ENCODE peak calls at places on chromosomes 4 and X, in ten cellular contexts. One of them, this sample, is unnamed.

GRCh38 chr4:37816006-37816405 is 10.5 kb upstream of the PGM2 start:
- DNase-seq in body of pancreas: no peak
- DNase-seq in stomach: no peak
- DNase-seq in esophagus muscularis mucosa: peak; percentile 34
- DNase-seq in heart left ventricle: no peak
- DNase-seq in fibroblast of lung: no peak
- DNase-seq in esophagus squamous epithelium: no peak
- DNase-seq in endodermal cell: no peak
- DNase-seq in GM23338: no peak
- DNase-seq in sigmoid colon: no peak
- DNase-seq in this sample: no peak

GRCh38 chr4:39970559-39971270 is 7.0 kb downstream of the PDS5A start:
- DNase-seq in body of pancreas: no peak
- DNase-seq in stomach: no peak
- DNase-seq in esophagus muscularis mucosa: no peak
- DNase-seq in heart left ventricle: no peak
- DNase-seq in fibroblast of lung: peak; percentile 82
- DNase-seq in esophagus squamous epithelium: no peak
- DNase-seq in endodermal cell: peak; percentile 78
- DNase-seq in GM23338: peak; percentile 55
- DNase-seq in sigmoid colon: no peak
- DNase-seq in this sample: peak; percentile 47

GRCh38 chr4:75708218-75708691 is 16.1 kb upstream of the USO1 start:
- DNase-seq in body of pancreas: no peak
- DNase-seq in stomach: no peak
- DNase-seq in esophagus muscularis mucosa: no peak
- DNase-seq in heart left ventricle: no peak
- DNase-seq in fibroblast of lung: no peak
- DNase-seq in esophagus squamous epithelium: no peak
- DNase-seq in endodermal cell: peak; percentile 72
- DNase-seq in GM23338: peak; percentile 69
- DNase-seq in sigmoid colon: no peak
- DNase-seq in this sample: no peak

GRCh38 chr4:16120720-16121119 is 36.9 kb upstream of the PROM1 start:
- DNase-seq in body of pancreas: no peak
- DNase-seq in stomach: no peak
- DNase-seq in esophagus muscularis mucosa: no peak
- DNase-seq in heart left ventricle: no peak
- DNase-seq in fibroblast of lung: no peak
- DNase-seq in esophagus squamous epithelium: no peak
- DNase-seq in endodermal cell: peak; percentile 62
- DNase-seq in GM23338: peak; percentile 47
- DNase-seq in sigmoid colon: no peak
- DNase-seq in this sample: no peak

GRCh38 chrX:70825366-70825765 is 83.1 kb downstream of the TEX11 start:
- DNase-seq in body of pancreas: no peak
- DNase-seq in stomach: no peak
- DNase-seq in esophagus muscularis mucosa: no peak
- DNase-seq in heart left ventricle: no peak
- DNase-seq in fibroblast of lung: no peak
- DNase-seq in esophagus squamous epithelium: no peak
- DNase-seq in endodermal cell: no peak
- DNase-seq in GM23338: no peak
- DNase-seq in sigmoid colon: no peak
- DNase-seq in this sample: no peak

GRCh38 chrX:132786217-132786616 is 172.2 kb downstream of the HS6ST2 start:
- DNase-seq in body of pancreas: no peak
- DNase-seq in stomach: no peak
- DNase-seq in esophagus muscularis mucosa: no peak
- DNase-seq in heart left ventricle: no peak
- DNase-seq in fibroblast of lung: peak; percentile 48
- DNase-seq in esophagus squamous epithelium: no peak
- DNase-seq in endodermal cell: no peak
- DNase-seq in GM23338: no peak
- DNase-seq in sigmoid colon: no peak
- DNase-seq in this sample: no peak

GRCh38 chr4:165301833-165302232 is 25.6 kb upstream of the MSMO1 start:
- DNase-seq in body of pancreas: no peak
- DNase-seq in stomach: no peak
- DNase-seq in esophagus muscularis mucosa: no peak
- DNase-seq in heart left ventricle: no peak
- DNase-seq in fibroblast of lung: peak; percentile 28
- DNase-seq in esophagus squamous epithelium: no peak
- DNase-seq in endodermal cell: no peak
- DNase-seq in GM23338: no peak
- DNase-seq in sigmoid colon: no peak
- DNase-seq in this sample: no peak

GRCh38 chr4:185774815-185775684 is 36.9 kb downstream of the SORBS2 start:
- DNase-seq in body of pancreas: peak; percentile 67
- DNase-seq in stomach: peak; percentile 42
- DNase-seq in esophagus muscularis mucosa: no peak
- DNase-seq in heart left ventricle: no peak
- DNase-seq in fibroblast of lung: peak; percentile 94
- DNase-seq in esophagus squamous epithelium: no peak
- DNase-seq in endodermal cell: no peak
- DNase-seq in GM23338: peak; percentile 28
- DNase-seq in sigmoid colon: no peak
- DNase-seq in this sample: peak; percentile 64

GRCh38 chr4:82776925-82777542 is 21.6 kb downstream of the SCD5 start:
- DNase-seq in body of pancreas: no peak
- DNase-seq in stomach: no peak
- DNase-seq in esophagus muscularis mucosa: no peak
- DNase-seq in heart left ventricle: no peak
- DNase-seq in fibroblast of lung: peak; percentile 88
- DNase-seq in esophagus squamous epithelium: no peak
- DNase-seq in endodermal cell: peak; percentile 24
- DNase-seq in GM23338: no peak
- DNase-seq in sigmoid colon: no peak
- DNase-seq in this sample: no peak

GRCh38 chrX:105328773-105329172 is 108.3 kb upstream of the TEX13A start:
- DNase-seq in body of pancreas: no peak
- DNase-seq in stomach: no peak
- DNase-seq in esophagus muscularis mucosa: no peak
- DNase-seq in heart left ventricle: no peak
- DNase-seq in fibroblast of lung: no peak
- DNase-seq in esophagus squamous epithelium: no peak
- DNase-seq in endodermal cell: no peak
- DNase-seq in GM23338: no peak
- DNase-seq in sigmoid colon: no peak
- DNase-seq in this sample: no peak

GRCh38 chr4:1767770-1768366 is 25.2 kb upstream of the FGFR3 start:
- DNase-seq in body of pancreas: peak; percentile 65
- DNase-seq in stomach: peak; percentile 47
- DNase-seq in esophagus muscularis mucosa: no peak
- DNase-seq in heart left ventricle: no peak
- DNase-seq in fibroblast of lung: peak; percentile 20
- DNase-seq in esophagus squamous epithelium: no peak
- DNase-seq in endodermal cell: peak; percentile 94
- DNase-seq in GM23338: peak; percentile 91
- DNase-seq in sigmoid colon: no peak
- DNase-seq in this sample: no peak

GRCh38 chrX:13007519-13008188 is 32.7 kb downstream of the TMSB4X start:
- DNase-seq in body of pancreas: no peak
- DNase-seq in stomach: no peak
- DNase-seq in esophagus muscularis mucosa: no peak
- DNase-seq in heart left ventricle: no peak
- DNase-seq in fibroblast of lung: peak; percentile 69
- DNase-seq in esophagus squamous epithelium: no peak
- DNase-seq in endodermal cell: no peak
- DNase-seq in GM23338: no peak
- DNase-seq in sigmoid colon: no peak
- DNase-seq in this sample: no peak

GRCh38 chr4:119264743-119265142 is 52.2 kb downstream of the USP53 start:
- DNase-seq in body of pancreas: no peak
- DNase-seq in stomach: no peak
- DNase-seq in esophagus muscularis mucosa: no peak
- DNase-seq in heart left ventricle: no peak
- DNase-seq in fibroblast of lung: no peak
- DNase-seq in esophagus squamous epithelium: no peak
- DNase-seq in endodermal cell: no peak
- DNase-seq in GM23338: no peak
- DNase-seq in sigmoid colon: no peak
- DNase-seq in this sample: no peak
- H3K36me3 ChIP-seq in body of pancreas: peaks cover 3% of the 10 kb centered on the region
- H3K36me3 ChIP-seq in stomach: peaks cover 90% of the 10 kb centered on the region
- H3K36me3 ChIP-seq in esophagus muscularis mucosa: peaks cover 30% of the 10 kb centered on the region
- H3K36me3 ChIP-seq in heart left ventricle: no peaks in the 10 kb centered on the region
- H3K36me3 ChIP-seq in fibroblast of lung: peaks cover 3% of the 10 kb centered on the region
- H3K36me3 ChIP-seq in esophagus squamous epithelium: peaks cover 90% of the 10 kb centered on the region
- H3K36me3 ChIP-seq in endodermal cell: peaks cover 89% of the 10 kb centered on the region
- H3K36me3 ChIP-seq in GM23338: no peaks in the 10 kb centered on the region
- H3K36me3 ChIP-seq in sigmoid colon: peaks cover 8% of the 10 kb centered on the region
- H3K36me3 ChIP-seq in this sample: peaks cover 11% of the 10 kb centered on the region

DNA sequence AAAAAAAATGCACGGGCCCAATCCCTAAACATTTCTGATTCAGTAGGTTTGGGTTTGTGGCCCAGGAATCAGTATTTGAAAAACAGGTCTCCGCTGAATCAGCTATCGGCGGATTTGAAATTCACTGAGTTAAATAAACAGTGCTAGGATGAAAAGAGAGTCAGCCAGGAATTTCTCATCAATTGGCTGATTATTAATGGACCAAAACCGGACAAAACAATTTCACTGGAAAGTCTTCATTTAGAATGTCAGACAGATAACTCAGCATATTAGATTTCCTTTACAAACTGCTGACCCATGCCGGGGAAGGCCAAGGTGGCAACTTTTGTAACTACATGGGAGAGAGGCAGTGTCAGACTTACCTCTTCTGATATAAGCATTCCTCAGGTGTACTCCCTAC is 99.4 kb upstream of the LSM6 start:
- DNase-seq in body of pancreas: no peak
- DNase-seq in stomach: no peak
- DNase-seq in esophagus muscularis mucosa: no peak
- DNase-seq in heart left ventricle: no peak
- DNase-seq in fibroblast of lung: no peak
- DNase-seq in esophagus squamous epithelium: no peak
- DNase-seq in endodermal cell: no peak
- DNase-seq in GM23338: no peak
- DNase-seq in sigmoid colon: no peak
- DNase-seq in this sample: no peak
- H3K27ac ChIP-seq in body of pancreas: no peak overlapping the region
- H3K27ac ChIP-seq in stomach: no peak overlapping the region
- H3K27ac ChIP-seq in esophagus muscularis mucosa: no peak overlapping the region
- H3K27ac ChIP-seq in heart left ventricle: no peak overlapping the region
- H3K27ac ChIP-seq in fibroblast of lung: no peak overlapping the region
- H3K27ac ChIP-seq in esophagus squamous epithelium: no peak overlapping the region
- H3K27ac ChIP-seq in endodermal cell: no peak overlapping the region
- H3K27ac ChIP-seq in GM23338: no peak overlapping the region
- H3K27ac ChIP-seq in sigmoid colon: no peak overlapping the region
- H3K27ac ChIP-seq in this sample: no peak overlapping the region

DNA sequence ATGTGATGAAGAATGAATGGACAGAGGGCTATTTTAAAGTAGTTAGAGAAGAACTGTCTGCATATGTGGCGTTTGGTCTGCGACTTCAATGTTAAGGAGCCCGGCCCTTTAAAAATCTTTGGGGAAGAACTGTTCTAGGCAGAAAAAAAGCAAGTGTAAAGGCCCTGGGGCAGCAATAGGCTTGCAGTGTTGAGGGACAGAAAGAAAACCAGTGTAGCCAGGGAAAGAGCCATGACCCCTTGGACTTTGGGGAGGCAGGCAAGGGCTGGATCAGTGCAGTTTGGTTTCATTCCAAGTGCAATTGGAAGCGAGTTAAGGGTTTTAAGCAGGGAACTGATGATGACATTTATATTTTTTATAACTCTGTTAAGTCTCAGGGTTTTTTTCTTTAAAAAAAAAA is 7.9 kb downstream of the GLA start:
- DNase-seq in body of pancreas: no peak
- DNase-seq in stomach: no peak
- DNase-seq in esophagus muscularis mucosa: no peak
- DNase-seq in heart left ventricle: no peak
- DNase-seq in fibroblast of lung: no peak
- DNase-seq in esophagus squamous epithelium: no peak
- DNase-seq in endodermal cell: no peak
- DNase-seq in GM23338: no peak
- DNase-seq in sigmoid colon: no peak
- DNase-seq in this sample: no peak
- H3K36me3 ChIP-seq in body of pancreas: no peaks in the 10 kb centered on the region
- H3K36me3 ChIP-seq in stomach: peaks cover 24% of the 10 kb centered on the region
- H3K36me3 ChIP-seq in esophagus muscularis mucosa: peaks cover 3% of the 10 kb centered on the region
- H3K36me3 ChIP-seq in heart left ventricle: no peaks in the 10 kb centered on the region
- H3K36me3 ChIP-seq in fibroblast of lung: no peaks in the 10 kb centered on the region
- H3K36me3 ChIP-seq in esophagus squamous epithelium: peaks cover 29% of the 10 kb centered on the region
- H3K36me3 ChIP-seq in endodermal cell: peaks cover 39% of the 10 kb centered on the region
- H3K36me3 ChIP-seq in GM23338: peaks cover 13% of the 10 kb centered on the region
- H3K36me3 ChIP-seq in sigmoid colon: no peaks in the 10 kb centered on the region
- H3K36me3 ChIP-seq in this sample: peaks cover 45% of the 10 kb centered on the region

GRCh38 chr4:139859876-139860275 is 194.3 kb downstream of the MGST2 start:
- DNase-seq in body of pancreas: no peak
- DNase-seq in stomach: no peak
- DNase-seq in esophagus muscularis mucosa: no peak
- DNase-seq in heart left ventricle: no peak
- DNase-seq in fibroblast of lung: no peak
- DNase-seq in esophagus squamous epithelium: no peak
- DNase-seq in endodermal cell: no peak
- DNase-seq in GM23338: no peak
- DNase-seq in sigmoid colon: no peak
- DNase-seq in this sample: no peak
- H3K27ac ChIP-seq in body of pancreas: no peak overlapping the region
- H3K27ac ChIP-seq in stomach: no peak overlapping the region
- H3K27ac ChIP-seq in esophagus muscularis mucosa: no peak overlapping the region
- H3K27ac ChIP-seq in heart left ventricle: no peak overlapping the region
- H3K27ac ChIP-seq in fibroblast of lung: no peak overlapping the region
- H3K27ac ChIP-seq in esophagus squamous epithelium: no peak overlapping the region
- H3K27ac ChIP-seq in endodermal cell: no peak overlapping the region
- H3K27ac ChIP-seq in GM23338: no peak overlapping the region
- H3K27ac ChIP-seq in sigmoid colon: no peak overlapping the region
- H3K27ac ChIP-seq in this sample: no peak overlapping the region

GRCh38 chrX:115547448-115547847 is 13.5 kb upstream of the PLS3 start:
- DNase-seq in body of pancreas: no peak
- DNase-seq in stomach: no peak
- DNase-seq in esophagus muscularis mucosa: no peak
- DNase-seq in heart left ventricle: no peak
- DNase-seq in fibroblast of lung: no peak
- DNase-seq in esophagus squamous epithelium: no peak
- DNase-seq in endodermal cell: peak; percentile 69
- DNase-seq in GM23338: peak; percentile 45
- DNase-seq in sigmoid colon: no peak
- DNase-seq in this sample: no peak

GRCh38 chrX:115549008-115549407 is 12.0 kb upstream of the PLS3 start:
- DNase-seq in body of pancreas: no peak
- DNase-seq in stomach: no peak
- DNase-seq in esophagus muscularis mucosa: no peak
- DNase-seq in heart left ventricle: no peak
- DNase-seq in fibroblast of lung: no peak
- DNase-seq in esophagus squamous epithelium: no peak
- DNase-seq in endodermal cell: no peak
- DNase-seq in GM23338: no peak
- DNase-seq in sigmoid colon: no peak
- DNase-seq in this sample: no peak

DNA sequence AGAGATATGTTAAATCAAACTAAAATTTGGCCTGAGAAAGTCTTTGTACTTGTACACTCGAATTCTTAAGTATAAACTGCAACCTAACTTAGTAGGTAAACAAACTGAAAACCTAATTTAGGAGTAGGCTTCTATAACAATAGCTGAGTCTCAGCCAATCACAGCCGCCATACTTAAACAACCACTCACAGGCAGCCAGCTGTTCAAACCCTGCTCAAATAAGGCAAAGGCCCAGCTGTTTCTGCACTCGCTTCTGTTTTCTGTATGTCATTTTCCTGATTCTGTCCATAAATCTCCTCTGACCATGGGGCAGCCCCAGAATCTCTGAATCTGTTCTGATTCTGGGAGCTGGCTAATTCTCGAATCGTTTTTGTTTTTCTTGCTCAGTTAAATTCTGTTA is 7.8 kb upstream of the PLS3 start:
- DNase-seq in body of pancreas: no peak
- DNase-seq in stomach: no peak
- DNase-seq in esophagus muscularis mucosa: no peak
- DNase-seq in heart left ventricle: no peak
- DNase-seq in fibroblast of lung: no peak
- DNase-seq in esophagus squamous epithelium: no peak
- DNase-seq in endodermal cell: no peak
- DNase-seq in GM23338: peak; percentile 17
- DNase-seq in sigmoid colon: no peak
- DNase-seq in this sample: no peak
- H3K36me3 ChIP-seq in body of pancreas: no peaks in the 10 kb centered on the region
- H3K36me3 ChIP-seq in stomach: no peaks in the 10 kb centered on the region
- H3K36me3 ChIP-seq in esophagus muscularis mucosa: no peaks in the 10 kb centered on the region
- H3K36me3 ChIP-seq in heart left ventricle: no peaks in the 10 kb centered on the region
- H3K36me3 ChIP-seq in fibroblast of lung: no peaks in the 10 kb centered on the region
- H3K36me3 ChIP-seq in esophagus squamous epithelium: no peaks in the 10 kb centered on the region
- H3K36me3 ChIP-seq in endodermal cell: no peaks in the 10 kb centered on the region
- H3K36me3 ChIP-seq in GM23338: no peaks in the 10 kb centered on the region
- H3K36me3 ChIP-seq in sigmoid colon: no peaks in the 10 kb centered on the region
- H3K36me3 ChIP-seq in this sample: no peaks in the 10 kb centered on the region